ENCODE peak calls at places on chromosomes 11 and 22, in five cellular contexts. N is naive thymus-derived CD8-positive, alpha-beta T cell; H is T-helper 2 cell; G is T follicular helper cell; C is non-pigmented ciliary epithelial cell. P is an unnamed sample.
A peak's percentile ranks its signal among the peaks of the same experiment; 100 is the strongest.

GRCh38 chr11:102115557-102115956 is 5.3 kb downstream of the YAP1 start:
- DNase-seq in G (no peak), C (no peak), H (no peak), N (no peak), P (no peak)

GRCh38 chr22:22877523-22878210 is 9.9 kb upstream of the IGLL5 start:
- DNase-seq in N (peak; percentile 88), H (peak; percentile 68), C (peak; percentile 11), G (peak; percentile 69), P (peak; percentile 43)

GRCh38 chr11:118643142-118643994 is 36.0 kb downstream of the PHLDB1 start:
- DNase-seq in C (no peak), N (no peak), H (no peak), G (no peak), P (no peak)

GRCh38 chr22:24325105-24325757 is 54.6 kb downstream of the SPECC1L start:
- DNase-seq in G (no peak), H (no peak), N (no peak), C (peak; percentile 63), P (no peak)

GRCh38 chr11:125418396-125418795 is 77.7 kb downstream of the FEZ1 start:
- DNase-seq in G (no peak), N (no peak), C (no peak), H (no peak), P (no peak)

GRCh38 chr11:123493393-123494063 is 63.5 kb downstream of the GRAMD1B start:
- DNase-seq in C (no peak), G (no peak), H (no peak), N (no peak), P (no peak)

GRCh38 chr11:103581680-103582265 is 454.7 kb upstream of the DDI1 start:
- DNase-seq in N (no peak), C (no peak), H (no peak), G (no peak), P (no peak)

GRCh38 chr11:9691865-9692264 is 28.0 kb downstream of the SWAP70 start:
- DNase-seq in N (no peak), H (no peak), C (no peak), G (no peak), P (no peak)

GRCh38 chr11:60169264-60169915 is 13.5 kb downstream of the MS4A6A start:
- DNase-seq in G (no peak), H (no peak), N (no peak), C (no peak), P (no peak)

GRCh38 chr11:19395050-19395449 is 154.3 kb upstream of the E2F8 start:
- DNase-seq in G (no peak), C (no peak), N (no peak), H (no peak), P (no peak)

GRCh38 chr22:20052309-20053250 is 27.5 kb upstream of the DGCR8 start:
- DNase-seq in H (no peak), N (no peak), G (no peak), C (no peak), P (no peak)

GRCh38 chr22:24894220-24894975 is 52.1 kb downstream of the LHFPL7 start:
- DNase-seq in G (no peak), N (no peak), H (no peak), C (peak; percentile 94), P (no peak)

GRCh38 chr11:84215671-84216070 is 929.5 kb upstream of the CCDC90B start:
- DNase-seq in G (no peak), N (no peak), C (no peak), H (no peak), P (no peak)

GRCh38 chr11:43518407-43519165 is 159.9 kb downstream of the TTC17 start:
- DNase-seq in H (no peak), C (peak; percentile 20), G (no peak), N (no peak), P (no peak)

GRCh38 chr11:36447947-36448346 is 62.1 kb downstream of the TRAF6 start:
- DNase-seq in C (no peak), G (no peak), N (no peak), H (no peak), P (no peak)

GRCh38 chr11:17736921-17737817 is 2.6 kb downstream of the KCNC1 start:
- DNase-seq in H (no peak), C (no peak), N (no peak), G (no peak), P (no peak)

GRCh38 chr11:2526808-2527381 is 82.1 kb downstream of the KCNQ1 start:
- DNase-seq in N (peak; percentile 52), G (no peak), C (no peak), H (peak; percentile 6), P (peak; percentile 33)

GRCh38 chr11:73875380-73875779 is 1.3 kb downstream of the COA4 start:
- DNase-seq in N (no peak), G (no peak), H (no peak), C (no peak), P (no peak)

GRCh38 chr11:46112961-46113617 is 8.2 kb downstream of the PHF21A start:
- DNase-seq in H (no peak), C (no peak), N (peak; percentile 68), G (peak; percentile 9), P (peak; percentile 54)

GRCh38 chr11:117583063-117583801 is 213.8 kb downstream of the DSCAML1 start:
- DNase-seq in G (no peak), H (no peak), N (no peak), C (no peak), P (no peak)

GRCh38 chr11:45457649-45458048 is 171.5 kb upstream of the SYT13 start:
- DNase-seq in C (peak; percentile 13), H (no peak), N (no peak), G (no peak), P (no peak)

GRCh38 chr22:39518996-39519680 is 1.2 kb upstream of the ATF4 start:
- DNase-seq in H (no peak), G (no peak), N (no peak), C (no peak), P (no peak)

GRCh38 chr22:31295831-31296230 is 3.5 kb upstream of the PIK3IP1 start:
- DNase-seq in H (no peak), N (no peak), G (no peak), C (no peak), P (no peak)

P was measured in naive thymus-derived CD4-positive, alpha-beta T cell.